ENCODE peak calls at places on chromosomes 16 and 17, in five cellular contexts. O, A, J, N and V are unnamed samples.
A peak's percentile ranks its signal among the peaks of the same experiment; 100 is the strongest.

GRCh38 chr17:65547253-65547670 is 14.2 kb downstream of the AXIN2 start:
- DNase-seq in O (peak; percentile 73), A (no peak), J (peak; percentile 65), N (no peak), V (peak; percentile 99)

GRCh38 chr17:61551255-61551742 is 39.7 kb downstream of the NACA2 start:
- DNase-seq in O (no peak), A (no peak), J (no peak), N (peak; percentile 75), V (peak; percentile 27)

GRCh38 chr17:45430738-45431530 is 1.7 kb downstream of the ARHGAP27 start:
- DNase-seq in O (peak; percentile 84), A (peak; percentile 81), J (peak; percentile 78), N (no peak), V (peak; percentile 75)

GRCh38 chr17:57511475-57512123 is 233.5 kb downstream of the CCDC182 start:
- DNase-seq in O (no peak), A (no peak), J (no peak), N (no peak), V (no peak)

GRCh38 chr17:80421381-80422090 is 6.6 kb downstream of the ENDOV start:
- DNase-seq in O (no peak), A (no peak), J (no peak), N (peak; percentile 41), V (no peak)

GRCh38 chr16:84847554-84848415 is 28.0 kb downstream of the CRISPLD2 start:
- DNase-seq in O (no peak), A (no peak), J (no peak), N (peak; percentile 30), V (no peak)

GRCh38 chr17:31559647-31560501 is 168.4 kb downstream of the RAB11FIP4 start:
- DNase-seq in O (no peak), A (no peak), J (peak; percentile 29), N (no peak), V (no peak)

GRCh38 chr16:12010388-12011251 is 34.1 kb downstream of the SNX29 start:
- DNase-seq in O (no peak), A (no peak), J (no peak), N (no peak), V (no peak)

GRCh38 chr16:46947900-46948547 is 25.4 kb downstream of the DNAJA2 start:
- DNase-seq in O (peak; percentile 26), A (no peak), J (no peak), N (peak; percentile 65), V (peak; percentile 25)

GRCh38 chr17:41530062-41531048 is 2.2 kb upstream of the KRT19 start:
- DNase-seq in O (peak; percentile 65), A (no peak), J (no peak), N (peak; percentile 93), V (peak; percentile 96)

GRCh38 chr17:78674156-78674555 is 97.0 kb upstream of the DNAH17 start:
- DNase-seq in O (no peak), A (no peak), J (no peak), N (no peak), V (no peak)

GRCh38 chr17:8072727-8073461 is 14.6 kb downstream of the ALOX12B start:
- DNase-seq in O (no peak), A (no peak), J (no peak), N (peak; percentile 54), V (no peak)
- H3K27me3 ChIP-seq in O (peaks cover 66% of the 10 kb centered on the region), A (no peaks in the 10 kb centered on the region), J (peaks cover 40% of the 10 kb centered on the region), N (peaks cover 74% of the 10 kb centered on the region), V (no peaks in the 10 kb centered on the region)

DNA sequence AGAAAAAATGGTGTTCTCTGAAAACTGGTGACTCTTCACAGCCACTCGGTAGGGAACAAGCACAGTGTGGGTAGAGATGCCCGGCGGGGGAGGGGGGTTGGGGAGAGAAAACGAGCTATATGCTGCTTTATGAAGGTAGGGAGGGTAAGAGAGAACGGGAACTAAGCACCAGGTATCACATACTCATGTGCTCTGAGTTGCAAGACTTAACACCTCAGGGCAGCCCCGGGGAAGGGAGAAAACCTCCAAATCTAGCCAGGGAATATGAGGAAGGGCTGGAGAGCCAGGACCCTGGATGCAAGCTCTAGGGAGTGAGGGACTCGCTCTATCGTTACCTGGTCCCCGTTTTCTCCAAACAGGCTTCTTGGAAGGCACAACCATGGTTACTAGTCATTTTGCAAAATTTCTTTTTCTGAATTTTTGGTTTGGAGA is 35.3 kb downstream of the HIC1 start:
- DNase-seq in O (no peak), A (no peak), J (no peak), N (no peak), V (no peak)
- H3K4me3 ChIP-seq in O (peak overlapping the region; percentile 34), A (no peak overlapping the region), J (no peak overlapping the region), N (no peak overlapping the region), V (no peak overlapping the region)

GRCh38 chr16:67204076-67204475 is 5.1 kb downstream of the ELMO3 start:
- DNase-seq in O (no peak), A (no peak), J (no peak), N (no peak), V (no peak)
- H3K27ac ChIP-seq in O (no peak overlapping the region), A (no peak overlapping the region), J (no peak overlapping the region), N (no peak overlapping the region), V (no peak overlapping the region)

GRCh38 chr16:1455190-1456171 is 11.1 kb upstream of the CCDC154 start:
- DNase-seq in O (no peak), A (no peak), J (no peak), N (no peak), V (no peak)
- H3K27me3 ChIP-seq in O (no peaks in the 10 kb centered on the region), A (no peaks in the 10 kb centered on the region), J (no peaks in the 10 kb centered on the region), N (no peaks in the 10 kb centered on the region), V (no peaks in the 10 kb centered on the region)

GRCh38 chr17:42564815-42565522 is 1.9 kb upstream of the MLX start:
- DNase-seq in O (no peak), A (no peak), J (no peak), N (no peak), V (no peak)

GRCh38 chr17:42561908-42562844 is at the start of gene COASY:
- DNase-seq in O (peak; percentile 96), A (peak; percentile 96), J (peak; percentile 98), N (peak; percentile 99), V (peak; percentile 98)

GRCh38 chr17:42562845-42563509 is 1.0 kb downstream of the COASY start:
- DNase-seq in O (no peak), A (no peak), J (peak; percentile 42), N (no peak), V (no peak)

GRCh38 chr17:42563950-42564349 is 2.0 kb downstream of the COASY start:
- DNase-seq in O (no peak), A (no peak), J (no peak), N (no peak), V (no peak)

DNA sequence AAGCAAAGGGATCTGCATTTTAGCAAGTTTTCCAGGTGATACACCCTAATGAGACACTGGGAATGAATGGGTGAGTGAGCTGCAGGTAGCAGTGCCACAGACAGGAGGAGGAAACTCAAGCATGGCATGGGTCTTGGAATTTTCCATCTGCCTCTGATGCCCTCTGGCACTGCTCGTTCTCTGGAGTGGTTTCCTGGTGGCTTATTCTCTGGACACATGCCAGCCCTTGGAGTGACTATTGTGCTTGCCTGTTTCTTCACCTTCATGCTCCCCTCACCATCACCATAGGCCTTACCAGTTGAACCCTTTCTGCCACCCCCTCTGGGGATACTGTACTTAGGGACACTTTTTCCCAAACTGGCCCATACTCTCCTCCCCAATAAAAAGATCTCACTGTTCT is 1.6 kb downstream of the COASY start:
- DNase-seq in O (peak; percentile 80), A (no peak), J (peak; percentile 78), N (no peak), V (peak; percentile 79)
- H3K4me3 ChIP-seq in O (peak overlapping the region; percentile 96), A (no peak overlapping the region), J (no peak overlapping the region), N (peak overlapping the region; percentile 98), V (peak overlapping the region; percentile 70)